ENCODE peak calls at places on chromosome 19, in five cellular contexts. One of them, this sample, is unnamed.

GRCh38 chr19:30567535-30568232 is 195.5 kb downstream of the ZNF536 start:
- DNase-seq in stimulated activated CD4-positive, alpha-beta T cell treated with anti-CD3 and anti-CD28 coated beads, Interleukin-15, amount 100 ng/mL, for 1 hour: no peak
- DNase-seq in right cardiac atrium: no peak
- DNase-seq in ACHN: no peak
- DNase-seq in mesothelial cell of epicardium: no peak
- DNase-seq in this sample: no peak

GRCh38 chr19:48501961-48502719 is 9.5 kb downstream of the LMTK3 start:
- DNase-seq in stimulated activated CD4-positive, alpha-beta T cell treated with anti-CD3 and anti-CD28 coated beads, Interleukin-15, amount 100 ng/mL, for 1 hour: peak
- DNase-seq in right cardiac atrium: peak
- DNase-seq in ACHN: peak
- DNase-seq in mesothelial cell of epicardium: peak
- DNase-seq in this sample: peak

GRCh38 chr19:2443785-2444182 is 13.0 kb downstream of the LMNB2 start:
- DNase-seq in stimulated activated CD4-positive, alpha-beta T cell treated with anti-CD3 and anti-CD28 coated beads, Interleukin-15, amount 100 ng/mL, for 1 hour: no peak
- DNase-seq in right cardiac atrium: peak
- DNase-seq in ACHN: no peak
- DNase-seq in mesothelial cell of epicardium: no peak
- DNase-seq in this sample: no peak

GRCh38 chr19:49216076-49216475 is 58.5 kb downstream of the TRPM4 start:
- DNase-seq in stimulated activated CD4-positive, alpha-beta T cell treated with anti-CD3 and anti-CD28 coated beads, Interleukin-15, amount 100 ng/mL, for 1 hour: no peak
- DNase-seq in right cardiac atrium: no peak
- DNase-seq in ACHN: peak
- DNase-seq in mesothelial cell of epicardium: no peak
- DNase-seq in this sample: no peak

GRCh38 chr19:47573076-47574026 is at the start of gene ZNF541:
- DNase-seq in stimulated activated CD4-positive, alpha-beta T cell treated with anti-CD3 and anti-CD28 coated beads, Interleukin-15, amount 100 ng/mL, for 1 hour: peak
- DNase-seq in right cardiac atrium: peak
- DNase-seq in ACHN: no peak
- DNase-seq in mesothelial cell of epicardium: no peak
- DNase-seq in this sample: peak

GRCh38 chr19:934865-935422 is 9.1 kb downstream of the ARID3A start:
- DNase-seq in stimulated activated CD4-positive, alpha-beta T cell treated with anti-CD3 and anti-CD28 coated beads, Interleukin-15, amount 100 ng/mL, for 1 hour: no peak
- DNase-seq in right cardiac atrium: peak
- DNase-seq in ACHN: no peak
- DNase-seq in mesothelial cell of epicardium: no peak
- DNase-seq in this sample: no peak

GRCh38 chr19:45919678-45920077 is 5.1 kb upstream of the NANOS2 start:
- DNase-seq in stimulated activated CD4-positive, alpha-beta T cell treated with anti-CD3 and anti-CD28 coated beads, Interleukin-15, amount 100 ng/mL, for 1 hour: no peak
- DNase-seq in right cardiac atrium: no peak
- DNase-seq in ACHN: no peak
- DNase-seq in mesothelial cell of epicardium: no peak
- DNase-seq in this sample: no peak

GRCh38 chr19:38059897-38060296 is 152.9 kb downstream of the SIPA1L3 start:
- DNase-seq in stimulated activated CD4-positive, alpha-beta T cell treated with anti-CD3 and anti-CD28 coated beads, Interleukin-15, amount 100 ng/mL, for 1 hour: no peak
- DNase-seq in right cardiac atrium: no peak
- DNase-seq in ACHN: no peak
- DNase-seq in mesothelial cell of epicardium: no peak
- DNase-seq in this sample: no peak

GRCh38 chr19:39671739-39672363 is 16.1 kb downstream of the LGALS16 start:
- DNase-seq in stimulated activated CD4-positive, alpha-beta T cell treated with anti-CD3 and anti-CD28 coated beads, Interleukin-15, amount 100 ng/mL, for 1 hour: no peak
- DNase-seq in right cardiac atrium: no peak
- DNase-seq in ACHN: peak
- DNase-seq in mesothelial cell of epicardium: no peak
- DNase-seq in this sample: no peak

GRCh38 chr19:7540761-7541480 is 5.4 kb downstream of the PNPLA6 start:
- DNase-seq in stimulated activated CD4-positive, alpha-beta T cell treated with anti-CD3 and anti-CD28 coated beads, Interleukin-15, amount 100 ng/mL, for 1 hour: no peak
- DNase-seq in right cardiac atrium: peak
- DNase-seq in ACHN: no peak
- DNase-seq in mesothelial cell of epicardium: no peak
- DNase-seq in this sample: no peak

GRCh38 chr19:53308339-53308811 is 25.2 kb upstream of the ZNF845 start:
- DNase-seq in stimulated activated CD4-positive, alpha-beta T cell treated with anti-CD3 and anti-CD28 coated beads, Interleukin-15, amount 100 ng/mL, for 1 hour: no peak
- DNase-seq in right cardiac atrium: no peak
- DNase-seq in ACHN: no peak
- DNase-seq in mesothelial cell of epicardium: no peak
- DNase-seq in this sample: no peak

GRCh38 chr19:48837586-48838191 is 1.4 kb upstream of the HSD17B14 start:
- DNase-seq in stimulated activated CD4-positive, alpha-beta T cell treated with anti-CD3 and anti-CD28 coated beads, Interleukin-15, amount 100 ng/mL, for 1 hour: no peak
- DNase-seq in right cardiac atrium: no peak
- DNase-seq in ACHN: no peak
- DNase-seq in mesothelial cell of epicardium: no peak
- DNase-seq in this sample: no peak

GRCh38 chr19:35454663-35455062 is 6.6 kb downstream of the FFAR2 start:
- DNase-seq in stimulated activated CD4-positive, alpha-beta T cell treated with anti-CD3 and anti-CD28 coated beads, Interleukin-15, amount 100 ng/mL, for 1 hour: no peak
- DNase-seq in right cardiac atrium: no peak
- DNase-seq in ACHN: no peak
- DNase-seq in mesothelial cell of epicardium: no peak
- DNase-seq in this sample: no peak

GRCh38 chr19:36265856-36266374 is 51.0 kb downstream of the ZNF146 start:
- DNase-seq in stimulated activated CD4-positive, alpha-beta T cell treated with anti-CD3 and anti-CD28 coated beads, Interleukin-15, amount 100 ng/mL, for 1 hour: no peak
- DNase-seq in right cardiac atrium: no peak
- DNase-seq in ACHN: no peak
- DNase-seq in mesothelial cell of epicardium: no peak
- DNase-seq in this sample: no peak